ENCODE peak calls at places on chromosomes 12 and 14, in ten cellular contexts. U is HCT116, D is K562, Z is GM12878, T is H1, S is WTC11, C is HepG2, E is endothelial cell of umbilical vein, B is SK-N-SH, H is NB4. J is an unnamed sample.

GRCh38 chr12:9701380-9702154 is 31.3 kb downstream of the CLECL1 start:
- DNase-seq in U (no peak), D (no peak), Z (no peak), T (no peak), S (no peak), C (no peak), E (no peak), B (no peak), H (no peak), J (no peak)

GRCh38 chr14:45249847-45250575 is 3.0 kb downstream of the MIS18BP1 start:
- DNase-seq in U (no peak), D (no peak), Z (no peak), T (no peak), S (no peak), C (peak), E (peak), B (no peak), H (peak), J (no peak)

GRCh38 chr12:52215587-52216031 is 17.4 kb upstream of the KRT7 start:
- DNase-seq in U (peak), D (peak), Z (no peak), T (no peak), S (no peak), C (peak), E (peak), B (peak), H (peak), J (peak)

GRCh38 chr12:60106207-60106606 is 510.4 kb downstream of the SLC16A7 start:
- DNase-seq in U (no peak), D (no peak), Z (no peak), T (no peak), S (no peak), C (no peak), E (peak), B (no peak), H (peak), J (peak)

GRCh38 chr14:97970222-97970621 is 1173.0 kb downstream of the VRK1 start:
- DNase-seq in U (no peak), D (no peak), Z (no peak), T (no peak), S (no peak), C (no peak), E (no peak), B (no peak), H (no peak), J (no peak)

GRCh38 chr12:79435742-79436141 is 255.0 kb downstream of the PAWR start:
- DNase-seq in U (no peak), D (no peak), Z (no peak), T (no peak), S (no peak), C (no peak), E (no peak), B (no peak), H (no peak), J (no peak)

GRCh38 chr12:52984136-52984535 is 22.1 kb upstream of the EIF4B start:
- DNase-seq in U (no peak), D (no peak), Z (no peak), T (no peak), S (no peak), C (no peak), E (no peak), B (no peak), H (peak), J (no peak)

GRCh38 chr14:95499354-95499750 is 17.1 kb downstream of the SYNE3 start:
- DNase-seq in U (no peak), D (no peak), Z (no peak), T (no peak), S (no peak), C (no peak), E (no peak), B (no peak), H (no peak), J (no peak)

GRCh38 chr14:34488528-34488927 is 26.5 kb upstream of the SPTSSA start:
- DNase-seq in U (no peak), D (no peak), Z (no peak), T (no peak), S (no peak), C (no peak), E (no peak), B (no peak), H (no peak), J (no peak)

GRCh38 chr12:70648831-70649230 is 11.6 kb upstream of the PTPRB start:
- DNase-seq in U (no peak), D (no peak), Z (no peak), T (no peak), S (no peak), C (no peak), E (peak), B (no peak), H (no peak), J (no peak)

GRCh38 chr12:116303076-116303465 is 25.6 kb upstream of the MED13L start:
- DNase-seq in U (no peak), D (no peak), Z (no peak), T (no peak), S (no peak), C (no peak), E (no peak), B (no peak), H (peak), J (no peak)

GRCh38 chr14:61213116-61213720 is 67.9 kb downstream of the TMEM30B start:
- DNase-seq in U (no peak), D (no peak), Z (no peak), T (no peak), S (no peak), C (no peak), E (no peak), B (no peak), H (no peak), J (no peak)

GRCh38 chr14:100692859-100693558 is 33.7 kb upstream of the DLK1 start:
- DNase-seq in U (peak), D (no peak), Z (no peak), T (no peak), S (no peak), C (peak), E (peak), B (no peak), H (peak), J (peak)

GRCh38 chr14:102097441-102098135 is 10.7 kb upstream of the HSP90AA1 start:
- DNase-seq in U (no peak), D (no peak), Z (no peak), T (no peak), S (peak), C (no peak), E (no peak), B (no peak), H (no peak), J (no peak)
- TF ChIP-seq MAX in U (no peak), D (no peak), Z (no peak), T (no peak), S (no peak), C (no peak), E (no peak), B (no peak), H (no peak), J (no peak)

DNA sequence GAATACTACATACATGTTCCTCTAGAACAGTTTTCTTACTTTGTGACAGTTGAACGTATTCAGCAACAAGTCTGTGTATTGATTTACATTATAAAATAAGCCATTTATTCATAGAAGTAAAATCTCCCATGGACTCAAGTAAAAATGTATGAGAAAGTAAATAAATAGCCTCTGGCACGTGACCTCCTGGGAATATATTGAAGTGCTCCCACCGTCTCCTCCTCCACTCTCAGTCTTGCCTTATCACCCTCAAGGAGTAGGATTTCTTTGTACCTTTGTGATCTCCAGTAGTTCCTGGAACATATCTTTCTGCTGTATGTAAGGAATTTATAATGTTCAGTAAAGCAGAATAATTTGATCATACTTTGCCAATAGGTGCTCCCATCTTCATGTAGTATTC is 90.9 kb downstream of the DIP2B start:
- DNase-seq in U (no peak), D (no peak), Z (no peak), T (no peak), S (no peak), C (no peak), E (no peak), B (no peak), H (no peak), J (no peak)
- TF ChIP-seq MAX in U (no peak), D (no peak), Z (no peak), T (no peak), S (no peak), C (no peak), E (no peak), B (no peak), H (no peak), J (no peak)

DNA sequence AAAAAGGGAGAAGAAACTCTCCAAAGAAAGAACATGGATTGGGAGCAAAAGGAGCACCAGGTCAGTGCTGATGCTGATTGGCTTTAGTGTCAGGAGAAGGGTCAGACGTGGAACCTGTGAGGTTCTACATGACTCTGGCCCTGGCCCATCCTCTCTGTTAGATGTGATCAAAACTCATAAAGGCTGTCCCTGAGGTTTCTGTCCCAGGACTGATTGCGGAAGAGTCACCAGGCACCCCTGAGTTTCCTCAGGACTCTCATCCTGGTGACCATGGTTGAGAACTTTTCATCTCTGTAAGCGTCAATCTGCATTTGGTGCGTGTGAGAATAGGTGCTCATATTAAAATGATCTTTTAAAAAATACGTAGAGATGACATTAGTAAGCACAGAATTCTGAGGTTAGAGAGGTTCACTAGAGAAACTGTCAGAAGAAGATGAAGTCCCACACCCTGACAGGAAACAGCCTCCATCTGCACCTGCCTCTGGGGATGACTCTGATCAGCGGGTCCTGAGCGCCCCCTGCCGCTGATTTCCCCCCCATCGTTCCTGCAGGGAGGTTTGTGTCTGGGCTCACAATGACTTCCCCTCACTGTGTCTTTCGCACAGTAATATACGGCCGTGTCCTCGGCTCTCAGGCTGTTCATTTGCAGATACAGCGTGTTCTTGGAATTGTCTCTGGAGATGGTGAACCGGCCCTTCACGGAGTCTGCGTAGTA is 741.8 kb downstream of the TMEM121 start:
- DNase-seq in U (no peak), D (peak), Z (no peak), T (no peak), S (no peak), C (no peak), E (no peak), B (peak), H (peak), J (peak)
- TF ChIP-seq MAX in U (no peak), D (no peak), Z (no peak), T (no peak), S (no peak), C (no peak), E (no peak), B (no peak), H (no peak), J (no peak)

GRCh38 chr12:30108666-30109065 is 324.9 kb upstream of the TMTC1 start:
- DNase-seq in U (no peak), D (no peak), Z (no peak), T (no peak), S (no peak), C (no peak), E (no peak), B (no peak), H (no peak), J (no peak)
- TF ChIP-seq MAX in U (no peak), D (no peak), Z (no peak), T (no peak), S (no peak), C (no peak), E (no peak), B (no peak), H (no peak), J (no peak)

DNA sequence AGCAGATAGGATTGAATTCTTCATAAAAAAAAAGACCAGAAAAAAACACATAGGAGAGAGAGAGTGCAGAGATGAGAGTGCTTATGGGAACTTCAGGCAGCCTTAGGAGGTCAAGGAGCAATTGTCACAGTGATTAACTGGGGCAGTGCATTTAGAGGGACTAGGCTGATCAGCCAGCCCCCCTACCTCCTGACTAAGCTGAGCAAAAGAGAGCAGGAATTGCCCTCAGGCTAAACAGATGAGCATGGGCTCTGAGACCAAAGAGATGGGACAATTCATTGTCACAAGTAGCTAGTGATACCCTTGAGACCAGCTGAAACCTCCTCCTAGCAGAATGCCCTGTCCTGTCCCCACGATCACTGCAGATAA is 124.0 kb downstream of the BTG1 start:
- DNase-seq in U (no peak), D (no peak), Z (no peak), T (no peak), S (peak), C (no peak), E (no peak), B (peak), H (no peak), J (no peak)
- TF ChIP-seq MAX in U (no peak), D (no peak), Z (no peak), T (no peak), S (no peak), C (no peak), E (no peak), B (no peak), H (no peak), J (no peak)

DNA sequence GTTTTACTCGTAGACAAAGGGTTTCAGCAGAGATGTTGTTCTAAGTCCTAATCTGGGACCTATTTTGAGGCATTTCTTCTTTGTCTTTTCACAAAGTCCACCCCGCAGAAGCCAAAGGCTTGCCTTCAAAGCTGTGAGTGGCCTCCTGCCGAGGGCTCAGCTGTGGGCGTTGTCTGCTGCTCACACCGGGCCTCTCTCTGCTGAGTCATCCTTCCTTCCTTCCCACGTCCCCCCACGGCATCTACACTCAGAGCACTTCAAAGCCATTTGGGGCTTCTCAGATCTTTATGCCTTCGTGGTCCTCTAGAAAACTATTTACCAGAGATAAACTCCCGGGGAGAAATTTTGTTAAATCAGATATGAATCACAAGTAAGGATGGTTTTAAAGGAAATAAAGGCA is 115.9 kb upstream of the TMPO start:
- DNase-seq in U (peak), D (peak), Z (no peak), T (no peak), S (peak), C (peak), E (peak), B (no peak), H (peak), J (peak)
- TF ChIP-seq MAX in U (peak), D (no peak), Z (no peak), T (no peak), S (no peak), C (no peak), E (no peak), B (peak), H (no peak), J (peak)

J was measured in A549.